ENCODE peak calls at places on chromosomes 6 and 20, in seven cellular contexts. One of them, this sample, is unnamed.
A peak's percentile ranks its signal among the peaks of the same experiment; 100 is the strongest.

GRCh38 chr20:13736792-13737191 is 47.9 kb downstream of the ESF1 start:
- DNase-seq in testis: no peak
- DNase-seq in heart right ventricle: no peak
- DNase-seq in CD8-positive, alpha-beta T cell: no peak
- DNase-seq in left ventricle myocardium inferior: no peak
- DNase-seq in stomach: no peak
- DNase-seq in H1: no peak
- DNase-seq in this sample: no peak

GRCh38 chr6:1872649-1873131 is 263.0 kb downstream of the FOXC1 start:
- DNase-seq in testis: no peak
- DNase-seq in H1: no peak
- DNase-seq in stomach: no peak
- DNase-seq in left ventricle myocardium inferior: no peak
- DNase-seq in CD8-positive, alpha-beta T cell: no peak
- DNase-seq in heart right ventricle: no peak
- DNase-seq in this sample: peak; percentile 81

GRCh38 chr6:36666726-36667591 is 11.6 kb upstream of the CDKN1A start:
- DNase-seq in stomach: peak; percentile 47
- DNase-seq in heart right ventricle: peak; percentile 63
- DNase-seq in H1: peak; percentile 60
- DNase-seq in left ventricle myocardium inferior: peak; percentile 75
- DNase-seq in CD8-positive, alpha-beta T cell: no peak
- DNase-seq in testis: peak; percentile 93
- DNase-seq in this sample: peak; percentile 98

GRCh38 chr6:71248306-71248705 is 40.3 kb upstream of the OGFRL1 start:
- DNase-seq in CD8-positive, alpha-beta T cell: no peak
- DNase-seq in heart right ventricle: peak; percentile 9
- DNase-seq in left ventricle myocardium inferior: no peak
- DNase-seq in H1: no peak
- DNase-seq in testis: no peak
- DNase-seq in stomach: no peak
- DNase-seq in this sample: no peak

GRCh38 chr6:105733556-105734162 is 330.8 kb upstream of the PREP start:
- DNase-seq in H1: no peak
- DNase-seq in left ventricle myocardium inferior: no peak
- DNase-seq in stomach: no peak
- DNase-seq in heart right ventricle: no peak
- DNase-seq in testis: no peak
- DNase-seq in CD8-positive, alpha-beta T cell: no peak
- DNase-seq in this sample: no peak

GRCh38 chr6:135183532-135184440 is 2.7 kb downstream of the MYB start:
- DNase-seq in left ventricle myocardium inferior: no peak
- DNase-seq in heart right ventricle: no peak
- DNase-seq in CD8-positive, alpha-beta T cell: peak; percentile 84
- DNase-seq in stomach: peak; percentile 67
- DNase-seq in H1: peak; percentile 79
- DNase-seq in testis: peak; percentile 49
- DNase-seq in this sample: peak; percentile 67

GRCh38 chr6:165031491-165031890 is 277.9 kb downstream of the C6orf118 start:
- DNase-seq in CD8-positive, alpha-beta T cell: no peak
- DNase-seq in testis: no peak
- DNase-seq in left ventricle myocardium inferior: no peak
- DNase-seq in H1: no peak
- DNase-seq in heart right ventricle: no peak
- DNase-seq in stomach: no peak
- DNase-seq in this sample: no peak

GRCh38 chr6:149060985-149061760 is 256.3 kb upstream of the TAB2 start:
- DNase-seq in stomach: peak; percentile 50
- DNase-seq in heart right ventricle: peak; percentile 41
- DNase-seq in H1: no peak
- DNase-seq in CD8-positive, alpha-beta T cell: no peak
- DNase-seq in testis: no peak
- DNase-seq in left ventricle myocardium inferior: no peak
- DNase-seq in this sample: no peak

GRCh38 chr6:125533710-125534397 is 215.6 kb upstream of the HEY2 start:
- DNase-seq in heart right ventricle: no peak
- DNase-seq in H1: peak; percentile 57
- DNase-seq in stomach: no peak
- DNase-seq in left ventricle myocardium inferior: no peak
- DNase-seq in testis: peak; percentile 15
- DNase-seq in CD8-positive, alpha-beta T cell: no peak
- DNase-seq in this sample: no peak

GRCh38 chr20:36094497-36094896 is 60.0 kb upstream of the EPB41L1 start:
- DNase-seq in stomach: no peak
- DNase-seq in heart right ventricle: peak; percentile 42
- DNase-seq in H1: no peak
- DNase-seq in testis: peak; percentile 42
- DNase-seq in left ventricle myocardium inferior: no peak
- DNase-seq in CD8-positive, alpha-beta T cell: no peak
- DNase-seq in this sample: no peak

GRCh38 chr20:23640873-23641667 is 3.3 kb upstream of the CST3 start:
- DNase-seq in CD8-positive, alpha-beta T cell: no peak
- DNase-seq in stomach: no peak
- DNase-seq in left ventricle myocardium inferior: no peak
- DNase-seq in testis: no peak
- DNase-seq in heart right ventricle: no peak
- DNase-seq in H1: no peak
- DNase-seq in this sample: no peak

GRCh38 chr6:31573239-31574105 is 1.4 kb downstream of the LTA start:
- DNase-seq in testis: no peak
- DNase-seq in stomach: no peak
- DNase-seq in left ventricle myocardium inferior: no peak
- DNase-seq in H1: no peak
- DNase-seq in heart right ventricle: no peak
- DNase-seq in CD8-positive, alpha-beta T cell: no peak
- DNase-seq in this sample: no peak

GRCh38 chr6:31575952-31576684 is 753 bp downstream of the TNF start:
- DNase-seq in testis: no peak
- DNase-seq in CD8-positive, alpha-beta T cell: no peak
- DNase-seq in left ventricle myocardium inferior: no peak
- DNase-seq in H1: no peak
- DNase-seq in stomach: no peak
- DNase-seq in heart right ventricle: no peak
- DNase-seq in this sample: no peak

GRCh38 chr6:31572041-31572911 is at the start of gene LTA:
- DNase-seq in heart right ventricle: no peak
- DNase-seq in left ventricle myocardium inferior: no peak
- DNase-seq in stomach: no peak
- DNase-seq in CD8-positive, alpha-beta T cell: peak; percentile 83
- DNase-seq in testis: no peak
- DNase-seq in H1: no peak
- DNase-seq in this sample: no peak

GRCh38 chr6:31575335-31575901 is at the start of gene TNF:
- DNase-seq in left ventricle myocardium inferior: peak; percentile 37
- DNase-seq in testis: peak; percentile 59
- DNase-seq in stomach: peak; percentile 32
- DNase-seq in CD8-positive, alpha-beta T cell: peak; percentile 66
- DNase-seq in heart right ventricle: peak; percentile 66
- DNase-seq in H1: no peak
- DNase-seq in this sample: no peak

GRCh38 chr6:31574106-31575061 is 981 bp upstream of the TNF start:
- DNase-seq in testis: no peak
- DNase-seq in H1: no peak
- DNase-seq in heart right ventricle: no peak
- DNase-seq in CD8-positive, alpha-beta T cell: no peak
- DNase-seq in left ventricle myocardium inferior: no peak
- DNase-seq in stomach: no peak
- DNase-seq in this sample: no peak
- TF ChIP-seq CTCF in testis: no peak
- TF ChIP-seq CTCF in H1: no peak
- TF ChIP-seq CTCF in heart right ventricle: no peak
- TF ChIP-seq CTCF in CD8-positive, alpha-beta T cell: no peak
- TF ChIP-seq CTCF in left ventricle myocardium inferior: no peak
- TF ChIP-seq CTCF in stomach: no peak
- TF ChIP-seq CTCF in this sample: peak; percentile 48

DNA sequence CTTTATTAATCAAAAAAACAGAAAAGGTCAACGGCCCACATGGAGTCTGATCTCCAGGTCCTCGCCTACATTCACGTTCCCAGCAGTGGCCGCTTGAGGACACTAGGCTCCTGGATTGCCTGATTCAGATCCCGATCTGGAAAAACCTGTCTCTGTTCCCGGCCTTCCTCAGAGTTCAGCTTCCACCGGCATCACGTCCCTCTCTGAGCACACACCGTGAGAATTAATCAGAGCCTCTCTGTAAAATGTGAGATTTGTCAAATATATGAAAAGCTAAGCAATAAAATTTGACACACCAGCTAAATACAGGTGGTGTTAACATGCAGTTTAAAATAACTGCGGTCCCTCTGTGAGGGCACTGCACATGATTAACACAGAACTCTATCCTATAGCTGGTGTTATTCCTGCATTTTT is 122.8 kb upstream of the COL21A1 start:
- DNase-seq in testis: peak; percentile 62
- DNase-seq in stomach: peak; percentile 74
- DNase-seq in CD8-positive, alpha-beta T cell: no peak
- DNase-seq in heart right ventricle: peak; percentile 72
- DNase-seq in left ventricle myocardium inferior: peak; percentile 39
- DNase-seq in H1: no peak
- DNase-seq in this sample: no peak
- H3K27ac ChIP-seq in testis: peak overlapping the region; percentile 41
- H3K27ac ChIP-seq in stomach: peak overlapping the region; percentile 10
- H3K27ac ChIP-seq in CD8-positive, alpha-beta T cell: no peak overlapping the region
- H3K27ac ChIP-seq in heart right ventricle: peak overlapping the region; percentile 75
- H3K27ac ChIP-seq in left ventricle myocardium inferior: peak overlapping the region; percentile 89
- H3K27ac ChIP-seq in H1: no peak overlapping the region
- H3K27ac ChIP-seq in this sample: no peak overlapping the region

DNA sequence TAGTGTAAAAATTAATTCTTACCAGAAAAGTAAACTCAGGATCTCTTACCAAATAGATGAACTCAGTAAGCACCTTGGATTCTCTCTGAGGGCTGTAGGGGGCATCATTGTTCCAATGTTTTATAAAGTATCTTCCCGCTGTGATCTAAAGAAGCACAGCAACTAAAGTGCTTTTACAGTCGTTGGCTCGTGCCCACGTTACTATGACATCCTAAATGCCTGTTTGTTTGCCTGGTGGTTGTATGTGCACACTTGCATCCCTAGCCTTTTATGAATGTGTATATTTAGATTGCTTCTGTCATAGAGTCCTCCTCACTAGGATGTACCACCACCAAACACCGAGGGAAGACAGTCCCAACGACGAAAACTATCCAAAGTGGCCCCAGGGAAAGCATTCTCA is 34.5 kb downstream of the SLX4IP start:
- DNase-seq in stomach: no peak
- DNase-seq in H1: no peak
- DNase-seq in testis: peak; percentile 40
- DNase-seq in left ventricle myocardium inferior: no peak
- DNase-seq in heart right ventricle: peak; percentile 61
- DNase-seq in CD8-positive, alpha-beta T cell: no peak
- DNase-seq in this sample: peak; percentile 24
- TF ChIP-seq CTCF in stomach: no peak
- TF ChIP-seq CTCF in H1: no peak
- TF ChIP-seq CTCF in testis: peak; percentile 27
- TF ChIP-seq CTCF in left ventricle myocardium inferior: peak; percentile 75
- TF ChIP-seq CTCF in heart right ventricle: peak; percentile 38
- TF ChIP-seq CTCF in CD8-positive, alpha-beta T cell: peak; percentile 36
- TF ChIP-seq CTCF in this sample: no peak

GRCh38 chr20:1569417-1569861 is 11.9 kb upstream of the SIRPD start:
- DNase-seq in testis: no peak
- DNase-seq in stomach: peak; percentile 27
- DNase-seq in heart right ventricle: no peak
- DNase-seq in left ventricle myocardium inferior: no peak
- DNase-seq in H1: no peak
- DNase-seq in CD8-positive, alpha-beta T cell: no peak
- DNase-seq in this sample: no peak
- H3K27ac ChIP-seq in testis: no peak overlapping the region
- H3K27ac ChIP-seq in stomach: no peak overlapping the region
- H3K27ac ChIP-seq in heart right ventricle: no peak overlapping the region
- H3K27ac ChIP-seq in left ventricle myocardium inferior: no peak overlapping the region
- H3K27ac ChIP-seq in H1: no peak overlapping the region
- H3K27ac ChIP-seq in CD8-positive, alpha-beta T cell: no peak overlapping the region
- H3K27ac ChIP-seq in this sample: no peak overlapping the region

This sample was measured in WERI-Rb-1.